ENCODE peak calls at places on chromosomes 16 and 17, in five cellular contexts. One of them, this sample, is unnamed.

GRCh38 chr16:48932216-48932855 is 322.4 kb upstream of the N4BP1 start:
- DNase-seq in lower lobe of right lung: no peak
- DNase-seq in testis: no peak
- DNase-seq in AG04449: no peak
- DNase-seq in CD8-positive, alpha-beta T cell: no peak
- DNase-seq in this sample: no peak

GRCh38 chr16:55003306-55003705 is 72.6 kb downstream of the IRX5 start:
- DNase-seq in lower lobe of right lung: no peak
- DNase-seq in testis: no peak
- DNase-seq in AG04449: no peak
- DNase-seq in CD8-positive, alpha-beta T cell: no peak
- DNase-seq in this sample: no peak

GRCh38 chr17:81335388-81336157 is 40.5 kb upstream of the SLC38A10 start:
- DNase-seq in lower lobe of right lung: peak
- DNase-seq in testis: no peak
- DNase-seq in AG04449: no peak
- DNase-seq in CD8-positive, alpha-beta T cell: no peak
- DNase-seq in this sample: no peak

GRCh38 chr16:84281077-84281476 is 13.6 kb upstream of the WFDC1 start:
- DNase-seq in lower lobe of right lung: no peak
- DNase-seq in testis: peak
- DNase-seq in AG04449: no peak
- DNase-seq in CD8-positive, alpha-beta T cell: no peak
- DNase-seq in this sample: peak

GRCh38 chr16:84088695-84089395 is 27.9 kb downstream of the MBTPS1 start:
- DNase-seq in lower lobe of right lung: no peak
- DNase-seq in testis: no peak
- DNase-seq in AG04449: no peak
- DNase-seq in CD8-positive, alpha-beta T cell: no peak
- DNase-seq in this sample: no peak

GRCh38 chr17:41781404-41782110 is 5.0 kb downstream of the JUP start:
- DNase-seq in lower lobe of right lung: no peak
- DNase-seq in testis: no peak
- DNase-seq in AG04449: no peak
- DNase-seq in CD8-positive, alpha-beta T cell: no peak
- DNase-seq in this sample: no peak

GRCh38 chr17:30309591-30309990 is 17.8 kb upstream of the BLMH start:
- DNase-seq in lower lobe of right lung: no peak
- DNase-seq in testis: no peak
- DNase-seq in AG04449: no peak
- DNase-seq in CD8-positive, alpha-beta T cell: no peak
- DNase-seq in this sample: peak

GRCh38 chr17:82838386-82839063 is 1.3 kb downstream of the ZNF750 start:
- DNase-seq in lower lobe of right lung: peak
- DNase-seq in testis: no peak
- DNase-seq in AG04449: no peak
- DNase-seq in CD8-positive, alpha-beta T cell: no peak
- DNase-seq in this sample: peak

GRCh38 chr16:64452446-64452845 is 669.4 kb downstream of the CDH11 start:
- DNase-seq in lower lobe of right lung: no peak
- DNase-seq in testis: no peak
- DNase-seq in AG04449: no peak
- DNase-seq in CD8-positive, alpha-beta T cell: no peak
- DNase-seq in this sample: no peak

GRCh38 chr17:67759355-67760171 is 41.8 kb downstream of the NOL11 start:
- DNase-seq in lower lobe of right lung: no peak
- DNase-seq in testis: peak
- DNase-seq in AG04449: peak
- DNase-seq in CD8-positive, alpha-beta T cell: no peak
- DNase-seq in this sample: peak

GRCh38 chr17:42414782-42415409 is 8.2 kb downstream of the CAVIN1 start:
- DNase-seq in lower lobe of right lung: peak
- DNase-seq in testis: no peak
- DNase-seq in AG04449: no peak
- DNase-seq in CD8-positive, alpha-beta T cell: peak
- DNase-seq in this sample: no peak

GRCh38 chr16:22117666-22118065 is 25.3 kb downstream of the VWA3A start:
- DNase-seq in lower lobe of right lung: no peak
- DNase-seq in testis: no peak
- DNase-seq in AG04449: no peak
- DNase-seq in CD8-positive, alpha-beta T cell: no peak
- DNase-seq in this sample: no peak

GRCh38 chr16:468072-468821 is 42.8 kb downstream of the RAB11FIP3 start:
- DNase-seq in lower lobe of right lung: no peak
- DNase-seq in testis: peak
- DNase-seq in AG04449: no peak
- DNase-seq in CD8-positive, alpha-beta T cell: no peak
- DNase-seq in this sample: no peak

GRCh38 chr17:7840875-7841274 is 6.9 kb downstream of the KDM6B start:
- DNase-seq in lower lobe of right lung: no peak
- DNase-seq in testis: no peak
- DNase-seq in AG04449: no peak
- DNase-seq in CD8-positive, alpha-beta T cell: no peak
- DNase-seq in this sample: no peak

GRCh38 chr17:70808596-70808995 is 639.3 kb downstream of the KCNJ2 start:
- DNase-seq in lower lobe of right lung: no peak
- DNase-seq in testis: no peak
- DNase-seq in AG04449: no peak
- DNase-seq in CD8-positive, alpha-beta T cell: no peak
- DNase-seq in this sample: no peak

GRCh38 chr16:56354746-56355145 is 70.6 kb downstream of the AMFR start:
- DNase-seq in lower lobe of right lung: no peak
- DNase-seq in testis: no peak
- DNase-seq in AG04449: no peak
- DNase-seq in CD8-positive, alpha-beta T cell: no peak
- DNase-seq in this sample: no peak

GRCh38 chr16:88373927-88374492 is 8.7 kb upstream of the ZNF469 start:
- DNase-seq in lower lobe of right lung: no peak
- DNase-seq in testis: no peak
- DNase-seq in AG04449: no peak
- DNase-seq in CD8-positive, alpha-beta T cell: no peak
- DNase-seq in this sample: no peak

GRCh38 chr16:87891763-87892162 is 22.5 kb upstream of the SLC7A5 start:
- DNase-seq in lower lobe of right lung: no peak
- DNase-seq in testis: no peak
- DNase-seq in AG04449: no peak
- DNase-seq in CD8-positive, alpha-beta T cell: no peak
- DNase-seq in this sample: no peak

GRCh38 chr17:57881143-57881542 is 31.3 kb upstream of the MRPS23 start:
- DNase-seq in lower lobe of right lung: no peak
- DNase-seq in testis: peak
- DNase-seq in AG04449: peak
- DNase-seq in CD8-positive, alpha-beta T cell: no peak
- DNase-seq in this sample: peak

GRCh38 chr16:79418588-79418987 is 181.9 kb downstream of the MAF start:
- DNase-seq in lower lobe of right lung: no peak
- DNase-seq in testis: no peak
- DNase-seq in AG04449: no peak
- DNase-seq in CD8-positive, alpha-beta T cell: no peak
- DNase-seq in this sample: no peak

GRCh38 chr17:35519442-35519841 is 18.0 kb downstream of the SLFN12L start:
- DNase-seq in lower lobe of right lung: no peak
- DNase-seq in testis: no peak
- DNase-seq in AG04449: no peak
- DNase-seq in CD8-positive, alpha-beta T cell: no peak
- DNase-seq in this sample: no peak

GRCh38 chr17:10837987-10838386 is at the start of gene PIRT:
- DNase-seq in lower lobe of right lung: no peak
- DNase-seq in testis: no peak
- DNase-seq in AG04449: no peak
- DNase-seq in CD8-positive, alpha-beta T cell: no peak
- DNase-seq in this sample: no peak

GRCh38 chr17:38748329-38749221 is at the start of gene PCGF2:
- DNase-seq in lower lobe of right lung: peak
- DNase-seq in testis: peak
- DNase-seq in AG04449: peak
- DNase-seq in CD8-positive, alpha-beta T cell: no peak
- DNase-seq in this sample: peak

GRCh38 chr16:72172105-72173034 is at the start of gene PMFBP1:
- DNase-seq in lower lobe of right lung: no peak
- DNase-seq in testis: peak
- DNase-seq in AG04449: peak
- DNase-seq in CD8-positive, alpha-beta T cell: no peak
- DNase-seq in this sample: peak

GRCh38 chr16:3992297-3993051 is 112.0 kb upstream of the CREBBP start:
- DNase-seq in lower lobe of right lung: peak
- DNase-seq in testis: no peak
- DNase-seq in AG04449: no peak
- DNase-seq in CD8-positive, alpha-beta T cell: no peak
- DNase-seq in this sample: no peak

GRCh38 chr16:84594725-84595038 is 23.2 kb downstream of the COTL1 start:
- DNase-seq in lower lobe of right lung: no peak
- DNase-seq in testis: no peak
- DNase-seq in AG04449: no peak
- DNase-seq in CD8-positive, alpha-beta T cell: no peak
- DNase-seq in this sample: no peak

GRCh38 chr16:12541672-12542071 is 262.0 kb downstream of the CPPED1 start:
- DNase-seq in lower lobe of right lung: no peak
- DNase-seq in testis: no peak
- DNase-seq in AG04449: no peak
- DNase-seq in CD8-positive, alpha-beta T cell: no peak
- DNase-seq in this sample: no peak

GRCh38 chr16:68782198-68783174 is 45.4 kb downstream of the CDH1 start:
- DNase-seq in lower lobe of right lung: no peak
- DNase-seq in testis: no peak
- DNase-seq in AG04449: no peak
- DNase-seq in CD8-positive, alpha-beta T cell: no peak
- DNase-seq in this sample: no peak

GRCh38 chr17:17269926-17270773 is 10.9 kb downstream of the COPS3 start:
- DNase-seq in lower lobe of right lung: no peak
- DNase-seq in testis: no peak
- DNase-seq in AG04449: no peak
- DNase-seq in CD8-positive, alpha-beta T cell: no peak
- DNase-seq in this sample: no peak
- TF ChIP-seq CTCF in lower lobe of right lung: peak
- TF ChIP-seq CTCF in testis: no peak
- TF ChIP-seq CTCF in AG04449: peak
- TF ChIP-seq CTCF in CD8-positive, alpha-beta T cell: peak
- TF ChIP-seq CTCF in this sample: peak

DNA sequence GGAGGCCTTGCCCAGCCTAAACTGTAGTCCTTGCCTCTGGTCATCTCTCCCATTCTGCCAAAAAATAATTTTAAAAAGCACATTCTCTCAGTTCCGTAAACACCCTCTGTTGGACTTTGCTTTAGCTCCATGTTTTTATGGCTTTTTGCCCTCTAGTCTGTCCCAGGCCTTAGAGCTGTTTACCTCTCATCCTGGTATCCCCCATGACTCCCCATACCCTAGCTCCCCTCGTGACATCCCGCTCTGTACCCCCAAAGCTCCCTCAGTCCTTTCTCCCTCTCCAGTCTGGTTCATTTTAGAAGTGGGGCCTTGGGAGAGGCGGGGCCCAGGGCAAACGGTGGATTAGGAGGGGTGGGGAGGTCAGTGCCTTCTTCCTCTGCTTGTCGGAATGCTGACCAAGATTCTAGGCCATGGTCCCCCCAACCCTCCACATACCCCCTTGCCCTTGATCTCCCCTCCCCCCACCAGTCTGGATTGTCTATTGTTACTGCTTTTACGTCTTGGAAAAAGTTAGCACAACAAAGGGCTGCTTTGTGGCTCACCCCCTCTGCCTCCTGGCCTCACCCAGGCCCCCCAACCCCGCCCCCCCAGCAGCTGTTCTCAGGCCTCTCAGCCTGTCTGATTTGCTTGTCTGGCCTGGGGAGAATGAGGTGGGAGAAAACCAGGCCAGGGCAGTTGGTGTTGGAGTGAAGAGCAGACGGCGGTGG is 18.3 kb downstream of the GJD3 start:
- DNase-seq in lower lobe of right lung: no peak
- DNase-seq in testis: no peak
- DNase-seq in AG04449: no peak
- DNase-seq in CD8-positive, alpha-beta T cell: no peak
- DNase-seq in this sample: no peak
- H3K4me3 ChIP-seq in lower lobe of right lung: peak
- H3K4me3 ChIP-seq in testis: peak
- H3K4me3 ChIP-seq in AG04449: no peak
- H3K4me3 ChIP-seq in CD8-positive, alpha-beta T cell: no peak
- H3K4me3 ChIP-seq in this sample: peak

DNA sequence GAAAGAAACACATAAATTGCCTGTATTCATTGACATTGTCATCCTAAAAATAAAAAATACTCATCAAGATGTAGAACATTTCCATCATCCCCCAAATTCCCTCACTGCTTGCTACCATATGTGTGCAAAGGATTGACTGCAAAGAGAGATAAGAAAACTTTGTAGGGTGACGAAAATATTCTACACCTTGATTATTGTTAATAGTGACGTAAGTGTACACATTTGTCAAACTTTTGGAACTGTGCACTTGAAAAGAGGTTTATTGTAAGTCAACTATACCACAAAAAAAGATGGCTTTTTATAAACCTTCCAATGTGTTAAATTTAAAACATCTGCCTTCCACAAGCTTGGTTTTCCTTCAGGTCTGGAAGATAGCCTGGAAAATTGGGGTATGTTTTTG is 359.5 kb downstream of the CDH8 start:
- DNase-seq in lower lobe of right lung: no peak
- DNase-seq in testis: no peak
- DNase-seq in AG04449: no peak
- DNase-seq in CD8-positive, alpha-beta T cell: no peak
- DNase-seq in this sample: no peak
- TF ChIP-seq CTCF in lower lobe of right lung: no peak
- TF ChIP-seq CTCF in testis: no peak
- TF ChIP-seq CTCF in AG04449: no peak
- TF ChIP-seq CTCF in CD8-positive, alpha-beta T cell: no peak
- TF ChIP-seq CTCF in this sample: no peak

GRCh38 chr17:79840989-79841286 is 1.7 kb upstream of the CBX4 start:
- DNase-seq in lower lobe of right lung: no peak
- DNase-seq in testis: no peak
- DNase-seq in AG04449: no peak
- DNase-seq in CD8-positive, alpha-beta T cell: no peak
- DNase-seq in this sample: no peak
- H3K4me3 ChIP-seq in lower lobe of right lung: peak
- H3K4me3 ChIP-seq in testis: no peak
- H3K4me3 ChIP-seq in AG04449: no peak
- H3K4me3 ChIP-seq in CD8-positive, alpha-beta T cell: no peak
- H3K4me3 ChIP-seq in this sample: no peak

GRCh38 chr16:20263138-20263855 is 64.0 kb downstream of the GP2 start:
- DNase-seq in lower lobe of right lung: no peak
- DNase-seq in testis: no peak
- DNase-seq in AG04449: no peak
- DNase-seq in CD8-positive, alpha-beta T cell: no peak
- DNase-seq in this sample: no peak
- TF ChIP-seq CTCF in lower lobe of right lung: no peak
- TF ChIP-seq CTCF in testis: no peak
- TF ChIP-seq CTCF in AG04449: no peak
- TF ChIP-seq CTCF in CD8-positive, alpha-beta T cell: no peak
- TF ChIP-seq CTCF in this sample: no peak

This sample was measured in fibroblast of the aortic adventitia.